ENCODE peak calls at places on chromosome 3, in five cellular contexts. I is brain microvascular endothelial cell, N is heart left ventricle, A is left ventricle myocardium inferior, Y is body of pancreas. O is an unnamed sample. For H3K27me3, the result is how much of the 10 kb centered on the place peaks cover.

GRCh38 chr3:123126051-123126450 is 59.2 kb downstream of the PDIA5 start:
- DNase-seq in N (no peak), Y (no peak), I (no peak), A (no peak), O (no peak)

GRCh38 chr3:175129126-175129525 is 270.0 kb downstream of the NAALADL2 start:
- DNase-seq in N (no peak), A (no peak), I (no peak), Y (no peak), O (no peak)

GRCh38 chr3:83740504-83740903 is 1218.3 kb upstream of the CADM2 start:
- DNase-seq in I (no peak), N (no peak), A (no peak), Y (no peak), O (no peak)

GRCh38 chr3:119643528-119643927 is 16.9 kb downstream of the POPDC2 start:
- DNase-seq in I (peak), N (no peak), Y (no peak), A (no peak), O (peak)

GRCh38 chr3:34106879-34107278 is 308.4 kb downstream of the PDCD6IP start:
- DNase-seq in N (no peak), Y (no peak), I (peak), A (no peak), O (peak)

GRCh38 chr3:73813978-73814292 is 189.2 kb upstream of the PDZRN3 start:
- DNase-seq in N (no peak), Y (no peak), I (no peak), A (no peak), O (no peak)

GRCh38 chr3:86774082-86774691 is 216.8 kb downstream of the VGLL3 start:
- DNase-seq in A (no peak), I (no peak), Y (no peak), N (no peak), O (peak)

GRCh38 chr3:12590096-12590495 is 33.2 kb downstream of the MKRN2 start:
- DNase-seq in Y (no peak), I (no peak), N (no peak), A (no peak), O (no peak)

GRCh38 chr3:94172695-94173310 is 109.9 kb downstream of the NSUN3 start:
- DNase-seq in A (no peak), Y (no peak), N (no peak), I (no peak), O (no peak)

GRCh38 chr3:113523241-113523640 is 8.3 kb upstream of the SPICE1 start:
- DNase-seq in Y (no peak), A (no peak), I (no peak), N (no peak), O (peak)

GRCh38 chr3:25080461-25080860 is 347.6 kb upstream of the RARB start:
- DNase-seq in N (no peak), Y (no peak), I (no peak), A (no peak), O (peak)

GRCh38 chr3:39524107-39524506 is 56.6 kb downstream of the MOBP start:
- DNase-seq in N (no peak), A (no peak), Y (no peak), I (no peak), O (no peak)

GRCh38 chr3:129575987-129576364 is 30.5 kb downstream of the PLXND1 start:
- DNase-seq in Y (no peak), I (no peak), A (no peak), N (no peak), O (no peak)

GRCh38 chr3:159629329-159630084 is 359.1 kb upstream of the IL12A start:
- DNase-seq in A (no peak), I (no peak), Y (no peak), N (no peak), O (peak)

GRCh38 chr3:158863247-158863646 is 61.4 kb downstream of the MFSD1 start:
- DNase-seq in N (no peak), I (no peak), A (no peak), Y (no peak), O (no peak)

GRCh38 chr3:66885326-66886000 is 112.6 kb upstream of the KBTBD8 start:
- DNase-seq in N (no peak), I (peak), A (no peak), Y (peak), O (peak)

GRCh38 chr3:121992601-121993560 is 29.2 kb downstream of the ILDR1 start:
- DNase-seq in A (no peak), I (no peak), Y (no peak), N (no peak), O (no peak)

GRCh38 chr3:72844436-72844999 is 3.7 kb downstream of the SHQ1 start:
- DNase-seq in Y (no peak), I (no peak), A (no peak), N (no peak), O (no peak)

GRCh38 chr3:46123646-46124045 is 84.5 kb downstream of the CCR1 start:
- DNase-seq in A (no peak), Y (no peak), N (no peak), I (no peak), O (no peak)

GRCh38 chr3:139718415-139718814 is 40.6 kb upstream of the NMNAT3 start:
- DNase-seq in I (peak), Y (peak), A (peak), N (peak), O (peak)
- TF ChIP-seq CTCF in I (peak), Y (peak), A (peak), N (peak), O (peak)

DNA sequence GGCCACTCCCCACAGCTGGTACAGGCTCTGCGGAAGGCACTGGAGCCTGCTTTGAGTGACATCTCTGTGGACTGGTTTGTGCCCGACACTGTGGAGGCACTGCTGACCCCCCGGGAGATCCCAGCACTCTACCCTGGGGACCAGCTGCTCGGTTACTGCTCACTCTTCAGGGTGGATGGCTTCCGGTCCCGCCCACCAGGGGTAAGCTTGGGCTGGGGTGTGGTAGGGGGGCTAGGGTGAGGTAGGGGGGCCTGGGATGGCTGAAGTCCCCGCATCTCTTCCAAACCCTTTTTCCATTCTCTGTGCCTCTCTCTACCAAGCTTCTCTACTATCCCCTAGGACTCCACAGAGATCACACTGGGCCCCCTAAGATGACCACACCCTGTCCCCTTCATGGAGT is 7.8 kb downstream of the VWA5B2 start:
- DNase-seq in N (no peak), I (no peak), Y (no peak), A (no peak), O (no peak)
- H3K27me3 ChIP-seq in N (under half), I (under half), Y (under half), A (half or more), O (under half)

GRCh38 chr3:16658004-16658932 is 53.0 kb upstream of the DAZL start:
- DNase-seq in Y (no peak), A (no peak), I (no peak), N (no peak), O (no peak)
- TF ChIP-seq CTCF in Y (no peak), A (peak), I (peak), N (no peak), O (no peak)

DNA sequence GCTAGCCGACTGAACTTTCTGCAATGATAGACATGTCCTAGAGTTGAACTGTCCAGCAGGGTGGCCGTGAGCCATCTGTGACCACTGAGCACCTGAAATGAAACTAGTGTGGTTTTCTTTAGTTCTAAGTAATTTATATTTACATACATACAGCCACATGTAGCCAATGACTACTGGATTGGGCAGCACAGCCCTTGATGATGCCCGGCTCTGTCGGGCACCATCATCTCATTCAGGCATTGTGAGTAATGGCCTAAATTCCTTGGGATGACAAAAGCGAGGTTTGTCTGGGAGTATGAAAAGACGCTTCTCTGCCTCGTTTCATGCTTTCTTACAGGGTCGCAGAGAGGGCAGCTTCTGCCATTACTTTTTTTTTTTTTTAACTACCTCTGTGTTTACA is 251.9 kb upstream of the HES1 start:
- DNase-seq in A (no peak), I (no peak), N (no peak), Y (no peak), O (no peak)
- H3K27me3 ChIP-seq in A (under half), I (under half), N (under half), Y (under half), O (under half)

GRCh38 chr3:84958495-84959469 is at the start of gene CADM2:
- DNase-seq in A (peak), Y (peak), I (peak), N (peak), O (peak)
- TF ChIP-seq CTCF in A (no peak), Y (peak), I (peak), N (no peak), O (peak)

DNA sequence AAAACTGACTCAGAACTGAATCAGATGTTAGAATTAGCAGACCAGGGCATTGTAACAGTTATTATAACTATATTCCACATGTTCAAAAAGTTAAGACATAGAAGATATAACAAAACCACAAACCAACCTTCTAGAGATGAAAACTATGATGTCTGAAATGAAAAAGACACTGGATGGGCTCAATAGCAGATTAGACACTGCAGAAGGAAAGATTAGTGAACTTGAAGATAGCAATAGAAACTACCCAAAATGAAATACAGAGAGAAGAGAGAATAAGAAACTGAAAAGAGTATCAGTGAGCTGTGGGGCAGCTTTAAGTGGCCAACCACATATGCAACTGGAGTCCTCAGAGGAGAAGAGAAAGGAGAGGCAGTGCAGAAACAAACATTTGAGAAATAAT is 132.0 kb upstream of the ATP2B2 start:
- DNase-seq in N (no peak), Y (no peak), I (no peak), A (no peak), O (no peak)
- H3K27me3 ChIP-seq in N (under half), Y (under half), I (under half), A (under half), O (under half)

GRCh38 chr3:178096955-178097354 is 439.3 kb upstream of the KCNMB2 start:
- DNase-seq in Y (no peak), N (no peak), I (no peak), A (no peak), O (no peak)
- TF ChIP-seq CTCF in Y (no peak), N (no peak), I (no peak), A (no peak), O (no peak)

DNA sequence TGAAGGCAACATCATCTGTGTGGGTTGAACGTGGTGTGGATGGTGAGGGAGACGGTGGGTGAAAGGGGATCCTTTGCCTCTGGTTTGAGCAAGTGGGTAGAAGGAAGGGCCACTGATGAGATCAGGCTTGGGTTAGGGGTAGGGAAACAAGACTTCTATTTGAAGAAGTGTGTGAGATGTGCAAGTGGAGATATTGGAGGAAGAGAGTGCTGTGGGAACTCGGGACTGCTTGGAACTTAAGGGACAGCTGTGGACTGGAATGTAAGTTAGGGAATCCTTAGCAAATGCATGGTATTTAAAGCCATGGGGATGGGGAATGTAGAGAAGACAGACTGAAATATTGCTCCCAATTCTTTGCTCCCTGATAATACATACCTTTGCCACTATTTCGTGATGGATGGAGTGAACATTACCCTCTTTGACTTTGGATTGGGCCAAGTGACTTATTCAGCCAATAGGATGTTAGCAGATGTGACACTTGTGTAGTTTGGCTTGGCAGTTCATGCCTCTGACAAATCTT is 30.2 kb upstream of the AMOTL2 start:
- DNase-seq in I (no peak), A (no peak), N (no peak), Y (no peak), O (no peak)
- H3K27me3 ChIP-seq in I (under half), A (under half), N (under half), Y (under half), O (under half)

GRCh38 chr3:161414907-161415306 is 43.6 kb upstream of the SPTSSB start:
- DNase-seq in N (no peak), I (no peak), A (no peak), Y (no peak), O (no peak)

GRCh38 chr3:161412117-161412516 is 40.8 kb upstream of the SPTSSB start:
- DNase-seq in I (no peak), Y (no peak), A (no peak), N (no peak), O (peak)

GRCh38 chr3:161413855-161414210 is 42.5 kb upstream of the SPTSSB start:
- DNase-seq in N (no peak), A (no peak), I (no peak), Y (no peak), O (no peak)

GRCh38 chr3:161415506-161416231 is 44.4 kb upstream of the SPTSSB start:
- DNase-seq in N (peak), I (peak), Y (peak), A (no peak), O (peak)

GRCh38 chr3:161413127-161413854 is 42.0 kb upstream of the SPTSSB start:
- DNase-seq in A (peak), N (peak), I (peak), Y (peak), O (peak)
- TF ChIP-seq CTCF in A (no peak), N (no peak), I (no peak), Y (no peak), O (no peak)

O was measured in bronchial epithelial cell.